ENCODE peak calls at places on chromosomes 1 and 21, in four cellular contexts. One of them, this sample, is unnamed. For H3K27me3, the result is how much of the 10 kb centered on the place peaks cover.

GRCh38 chr1:80799457-80799856 is 1001.3 kb upstream of the ADGRL2 start:
- DNase-seq in H9: peak
- DNase-seq in H1: peak
- DNase-seq in mesendoderm: peak
- DNase-seq in this sample: no peak

GRCh38 chr1:173527151-173527826 is 50.2 kb downstream of the PRDX6 start:
- DNase-seq in H1: no peak
- DNase-seq in H9: no peak
- DNase-seq in mesendoderm: no peak
- DNase-seq in this sample: no peak

GRCh38 chr1:7595338-7595737 is 175.8 kb upstream of the VAMP3 start:
- DNase-seq in mesendoderm: no peak
- DNase-seq in H1: no peak
- DNase-seq in H9: no peak
- DNase-seq in this sample: no peak

GRCh38 chr1:244053831-244054230 is 2.7 kb downstream of the ZBTB18 start:
- DNase-seq in mesendoderm: no peak
- DNase-seq in H1: no peak
- DNase-seq in H9: no peak
- DNase-seq in this sample: no peak

GRCh38 chr1:39063775-39064174 is 37.6 kb downstream of the NDUFS5 start:
- DNase-seq in H1: no peak
- DNase-seq in mesendoderm: no peak
- DNase-seq in H9: no peak
- DNase-seq in this sample: no peak

GRCh38 chr21:42198949-42199348 is 20.0 kb upstream of the ABCG1 start:
- DNase-seq in H9: no peak
- DNase-seq in mesendoderm: no peak
- DNase-seq in H1: no peak
- DNase-seq in this sample: no peak

GRCh38 chr1:224734261-224734935 is 118.3 kb downstream of the CNIH3 start:
- DNase-seq in H1: no peak
- DNase-seq in mesendoderm: peak
- DNase-seq in H9: peak
- DNase-seq in this sample: no peak

GRCh38 chr1:18410407-18410806 is 70.3 kb upstream of the KLHDC7A start:
- DNase-seq in mesendoderm: no peak
- DNase-seq in H9: peak
- DNase-seq in H1: no peak
- DNase-seq in this sample: no peak

GRCh38 chr21:37225440-37225839 is 41.7 kb downstream of the VPS26C start:
- DNase-seq in mesendoderm: no peak
- DNase-seq in H1: no peak
- DNase-seq in H9: no peak
- DNase-seq in this sample: no peak

GRCh38 chr1:110159160-110159559 is 8.9 kb downstream of the SLC6A17 start:
- DNase-seq in H1: no peak
- DNase-seq in H9: no peak
- DNase-seq in mesendoderm: no peak
- DNase-seq in this sample: no peak

GRCh38 chr1:167984886-167985489 is 48.1 kb upstream of the MPC2 start:
- DNase-seq in H9: no peak
- DNase-seq in H1: no peak
- DNase-seq in mesendoderm: peak
- DNase-seq in this sample: no peak

GRCh38 chr1:186741640-186742039 is 61.4 kb upstream of the PTGS2 start:
- DNase-seq in H1: no peak
- DNase-seq in mesendoderm: no peak
- DNase-seq in H9: no peak
- DNase-seq in this sample: no peak

GRCh38 chr1:66326867-66327266 is 207.1 kb upstream of the SGIP1 start:
- DNase-seq in H1: no peak
- DNase-seq in H9: no peak
- DNase-seq in mesendoderm: no peak
- DNase-seq in this sample: no peak

GRCh38 chr1:246450485-246451251 is 56.4 kb downstream of the SMYD3 start:
- DNase-seq in H9: no peak
- DNase-seq in mesendoderm: peak
- DNase-seq in H1: no peak
- DNase-seq in this sample: peak

GRCh38 chr1:247482747-247483146 is 24.8 kb upstream of the OR2B11 start:
- DNase-seq in mesendoderm: no peak
- DNase-seq in H9: no peak
- DNase-seq in H1: no peak
- DNase-seq in this sample: no peak

GRCh38 chr1:234656981-234657651 is 47.1 kb upstream of the IRF2BP2 start:
- DNase-seq in H9: no peak
- DNase-seq in mesendoderm: no peak
- DNase-seq in H1: no peak
- DNase-seq in this sample: peak

GRCh38 chr1:151026460-151026859 is 9.9 kb upstream of the BNIPL start:
- DNase-seq in H9: no peak
- DNase-seq in mesendoderm: no peak
- DNase-seq in H1: no peak
- DNase-seq in this sample: no peak

GRCh38 chr1:151024540-151025146 is 11.7 kb upstream of the BNIPL start:
- DNase-seq in mesendoderm: peak
- DNase-seq in H9: peak
- DNase-seq in H1: peak
- DNase-seq in this sample: peak
- H3K27me3 ChIP-seq in mesendoderm: under half
- H3K27me3 ChIP-seq in H9: under half
- H3K27me3 ChIP-seq in H1: under half
- H3K27me3 ChIP-seq in this sample: under half

GRCh38 chr1:55052221-55053142 is 13.1 kb downstream of the PCSK9 start:
- DNase-seq in mesendoderm: no peak
- DNase-seq in H1: no peak
- DNase-seq in H9: no peak
- DNase-seq in this sample: no peak
- H4K5ac ChIP-seq in mesendoderm: no peak
- H4K5ac ChIP-seq in H1: no peak
- H4K5ac ChIP-seq in H9: no peak
- H4K5ac ChIP-seq in this sample: no peak

GRCh38 chr1:156644640-156645039 is 2.7 kb downstream of the BCAN start:
- DNase-seq in H1: no peak
- DNase-seq in H9: no peak
- DNase-seq in mesendoderm: no peak
- DNase-seq in this sample: no peak
- H3K27me3 ChIP-seq in H1: under half
- H3K27me3 ChIP-seq in H9: under half
- H3K27me3 ChIP-seq in mesendoderm: under half
- H3K27me3 ChIP-seq in this sample: half or more

DNA sequence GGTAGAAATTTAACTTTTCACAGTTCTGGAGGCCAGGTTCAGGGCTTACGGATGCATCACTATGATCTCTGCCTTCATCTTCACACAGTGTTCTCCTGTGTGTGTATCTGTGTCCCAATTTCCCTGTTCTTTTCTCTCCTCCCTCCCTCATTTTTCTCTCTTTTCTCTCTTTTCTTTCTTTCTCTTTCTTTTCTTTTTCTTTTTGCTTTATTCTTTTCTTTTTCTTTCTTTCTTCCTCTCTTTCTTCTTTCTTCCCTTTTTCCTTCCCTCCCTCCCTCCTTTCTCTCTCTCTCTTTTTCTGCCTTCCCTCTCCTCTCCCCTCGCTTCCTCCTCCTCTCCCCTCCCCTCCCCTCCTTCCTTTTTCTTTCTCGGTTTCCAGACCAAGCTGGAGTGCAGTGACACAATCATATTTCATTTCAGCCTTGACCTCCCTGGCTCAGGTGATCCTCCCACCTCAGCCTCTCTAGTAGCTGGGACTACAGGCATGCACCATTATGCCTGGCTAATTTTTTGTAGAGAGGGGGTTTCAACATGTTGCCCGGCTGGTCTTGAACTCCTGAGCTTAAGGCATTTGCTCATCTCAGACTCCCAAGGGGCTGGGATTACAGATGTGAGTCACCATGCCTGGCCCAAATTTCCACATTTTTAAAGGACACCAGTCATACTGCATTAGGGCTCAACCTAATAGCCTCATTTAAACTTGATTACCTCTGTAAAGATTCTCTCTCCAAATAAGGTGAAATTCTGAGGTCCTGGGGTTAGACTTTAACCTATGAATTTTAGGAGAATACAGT is 115.9 kb downstream of the HUNK start:
- DNase-seq in mesendoderm: peak
- DNase-seq in H1: no peak
- DNase-seq in H9: no peak
- DNase-seq in this sample: peak
- H4K5ac ChIP-seq in mesendoderm: no peak
- H4K5ac ChIP-seq in H1: no peak
- H4K5ac ChIP-seq in H9: no peak
- H4K5ac ChIP-seq in this sample: no peak

DNA sequence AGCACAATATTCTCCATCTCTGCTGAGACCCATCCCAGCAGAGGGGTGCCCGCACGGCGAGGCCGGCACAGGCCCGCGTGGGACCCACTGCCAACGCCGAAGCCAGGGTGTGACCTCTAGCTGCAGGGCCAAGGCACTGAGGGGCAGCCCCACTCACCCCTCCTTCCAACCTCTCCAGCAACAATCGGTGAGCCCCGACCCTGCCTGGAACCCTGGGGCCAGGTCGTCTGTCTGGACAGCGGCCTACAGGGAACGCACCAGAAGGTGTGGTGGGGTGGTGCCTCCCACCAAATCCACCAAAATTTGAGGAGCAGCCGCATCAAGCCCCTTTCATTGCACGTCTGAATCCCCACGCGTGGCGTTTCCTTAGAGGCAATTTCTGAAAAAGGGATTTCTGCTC is 63.0 kb upstream of the ADARB1 start:
- DNase-seq in H1: no peak
- DNase-seq in mesendoderm: no peak
- DNase-seq in H9: no peak
- DNase-seq in this sample: no peak
- H3K27me3 ChIP-seq in H1: under half
- H3K27me3 ChIP-seq in mesendoderm: under half
- H3K27me3 ChIP-seq in H9: under half
- H3K27me3 ChIP-seq in this sample: under half

DNA sequence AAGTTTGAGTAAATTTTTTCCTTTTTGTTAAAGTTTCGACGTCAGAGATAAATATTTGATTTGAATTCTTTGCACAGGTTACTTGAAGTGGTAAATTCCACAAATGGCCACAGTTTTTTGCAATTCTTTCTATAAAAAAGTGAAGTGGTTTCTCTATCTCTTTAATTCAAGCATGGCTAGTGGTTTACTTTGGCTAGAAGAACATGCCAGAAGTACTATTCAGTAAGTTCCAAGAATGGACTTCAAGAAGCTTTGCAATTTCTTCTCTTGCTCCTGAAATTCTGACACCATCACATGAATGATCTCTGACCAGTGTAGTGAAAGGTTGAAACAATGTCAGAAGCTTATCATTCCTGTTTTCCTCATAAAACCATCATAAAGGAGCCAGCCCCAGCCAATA is 55.7 kb upstream of the RNPC3 start:
- DNase-seq in H9: no peak
- DNase-seq in mesendoderm: no peak
- DNase-seq in H1: no peak
- DNase-seq in this sample: no peak
- H4K5ac ChIP-seq in H9: no peak
- H4K5ac ChIP-seq in mesendoderm: no peak
- H4K5ac ChIP-seq in H1: no peak
- H4K5ac ChIP-seq in this sample: no peak

GRCh38 chr1:178279287-178279686 is 185.4 kb downstream of the RASAL2 start:
- DNase-seq in H9: no peak
- DNase-seq in H1: no peak
- DNase-seq in mesendoderm: no peak
- DNase-seq in this sample: no peak
- H3K27me3 ChIP-seq in H9: under half
- H3K27me3 ChIP-seq in H1: under half
- H3K27me3 ChIP-seq in mesendoderm: under half
- H3K27me3 ChIP-seq in this sample: under half

GRCh38 chr1:93774707-93775106 is 93.1 kb upstream of the BCAR3 start:
- DNase-seq in H1: no peak
- DNase-seq in H9: no peak
- DNase-seq in mesendoderm: no peak
- DNase-seq in this sample: peak
- H4K5ac ChIP-seq in H1: no peak
- H4K5ac ChIP-seq in H9: no peak
- H4K5ac ChIP-seq in mesendoderm: no peak
- H4K5ac ChIP-seq in this sample: no peak